ENCODE peak calls at places on chromosomes 6 and 20, in nine cellular contexts. One of them, this sample, is unnamed.

GRCh38 chr6:5529733-5530132 is 268.4 kb downstream of the FARS2 start:
- DNase-seq in H7: no peak
- DNase-seq in NCI-H1436 treated with DMSO at 0.1 percent for 48 hours: no peak
- DNase-seq in uterus: no peak
- DNase-seq in colonic mucosa: no peak
- DNase-seq in fibroblast of lung: peak
- DNase-seq in GM13977: no peak
- DNase-seq in right atrium auricular region: no peak
- DNase-seq in EL: no peak
- DNase-seq in this sample: no peak

GRCh38 chr6:36269834-36270705 is at the start of gene PNPLA1:
- DNase-seq in EL: no peak
- DNase-seq in NCI-H1436 treated with DMSO at 0.1 percent for 48 hours: no peak
- DNase-seq in right atrium auricular region: no peak
- DNase-seq in uterus: no peak
- DNase-seq in colonic mucosa: no peak
- DNase-seq in H7: peak
- DNase-seq in GM13977: no peak
- DNase-seq in fibroblast of lung: no peak
- DNase-seq in this sample: peak

GRCh38 chr20:61611401-61611800 is 359.3 kb downstream of the CDH4 start:
- DNase-seq in H7: no peak
- DNase-seq in colonic mucosa: no peak
- DNase-seq in right atrium auricular region: no peak
- DNase-seq in GM13977: no peak
- DNase-seq in EL: peak
- DNase-seq in NCI-H1436 treated with DMSO at 0.1 percent for 48 hours: no peak
- DNase-seq in fibroblast of lung: no peak
- DNase-seq in uterus: no peak
- DNase-seq in this sample: no peak

GRCh38 chr20:23287366-23288190 is 63.0 kb upstream of the NXT1 start:
- DNase-seq in uterus: no peak
- DNase-seq in NCI-H1436 treated with DMSO at 0.1 percent for 48 hours: no peak
- DNase-seq in colonic mucosa: no peak
- DNase-seq in GM13977: no peak
- DNase-seq in H7: no peak
- DNase-seq in EL: no peak
- DNase-seq in right atrium auricular region: no peak
- DNase-seq in fibroblast of lung: no peak
- DNase-seq in this sample: no peak

GRCh38 chr6:11650297-11650696 is 112.7 kb downstream of the TMEM170B start:
- DNase-seq in H7: peak
- DNase-seq in NCI-H1436 treated with DMSO at 0.1 percent for 48 hours: no peak
- DNase-seq in GM13977: no peak
- DNase-seq in colonic mucosa: no peak
- DNase-seq in EL: peak
- DNase-seq in uterus: peak
- DNase-seq in fibroblast of lung: peak
- DNase-seq in right atrium auricular region: no peak
- DNase-seq in this sample: peak

GRCh38 chr6:126937426-126937825 is 181.0 kb upstream of the RSPO3 start:
- DNase-seq in uterus: no peak
- DNase-seq in fibroblast of lung: no peak
- DNase-seq in right atrium auricular region: no peak
- DNase-seq in NCI-H1436 treated with DMSO at 0.1 percent for 48 hours: no peak
- DNase-seq in EL: no peak
- DNase-seq in H7: no peak
- DNase-seq in colonic mucosa: no peak
- DNase-seq in GM13977: no peak
- DNase-seq in this sample: no peak

GRCh38 chr20:51750037-51750769 is 18.0 kb downstream of the ATP9A start:
- DNase-seq in GM13977: no peak
- DNase-seq in NCI-H1436 treated with DMSO at 0.1 percent for 48 hours: no peak
- DNase-seq in right atrium auricular region: peak
- DNase-seq in uterus: peak
- DNase-seq in colonic mucosa: peak
- DNase-seq in H7: no peak
- DNase-seq in fibroblast of lung: peak
- DNase-seq in EL: peak
- DNase-seq in this sample: peak

GRCh38 chr20:1415667-1416468 is 23.0 kb upstream of the FKBP1A start:
- DNase-seq in uterus: no peak
- DNase-seq in H7: no peak
- DNase-seq in right atrium auricular region: no peak
- DNase-seq in EL: peak
- DNase-seq in NCI-H1436 treated with DMSO at 0.1 percent for 48 hours: no peak
- DNase-seq in fibroblast of lung: peak
- DNase-seq in colonic mucosa: no peak
- DNase-seq in GM13977: no peak
- DNase-seq in this sample: peak

This sample was measured in NCI-H226.